ENCODE peak calls at places on chromosomes 16 and 17, in nine cellular contexts. S is spleen, I is choroid plexus epithelial cell, T is mucosa of descending colon, Y is AG04450, F is Peyer's patch, A is glutamatergic neuron, N is PC-3, K is transverse colon. L is an unnamed sample.

GRCh38 chr17:61551255-61551742 is 39.7 kb downstream of the NACA2 start:
- DNase-seq in Y (no peak), I (peak; percentile 74), K (no peak), F (no peak), T (no peak), A (no peak), N (peak; percentile 84), S (no peak), L (no peak)

GRCh38 chr16:70679653-70680494 is 6.0 kb downstream of the MTSS2 start:
- DNase-seq in T (peak; percentile 45), A (peak; percentile 82), N (no peak), F (no peak), S (peak; percentile 74), I (no peak), Y (no peak), K (no peak), L (no peak)

GRCh38 chr17:45368661-45369060 is 51.8 kb upstream of the MAP3K14 start:
- DNase-seq in T (no peak), S (no peak), F (no peak), N (no peak), K (no peak), Y (peak; percentile 85), I (peak; percentile 73), A (no peak), L (no peak)

GRCh38 chr17:6639014-6639650 is 1.4 kb downstream of the KIAA0753 start:
- DNase-seq in N (no peak), I (no peak), Y (no peak), S (peak; percentile 76), A (no peak), F (no peak), K (no peak), T (peak; percentile 38), L (no peak)

GRCh38 chr17:14150604-14151003 is 81.3 kb downstream of the COX10 start:
- DNase-seq in I (no peak), T (no peak), A (no peak), Y (no peak), K (no peak), N (no peak), S (no peak), F (no peak), L (no peak)

GRCh38 chr17:9850151-9850550 is 24.4 kb downstream of the GLP2R start:
- DNase-seq in Y (no peak), F (no peak), I (no peak), S (no peak), A (no peak), N (no peak), T (no peak), K (no peak), L (no peak)

GRCh38 chr17:1231456-1231855 is 38.8 kb upstream of the BHLHA9 start:
- DNase-seq in I (no peak), N (no peak), F (no peak), A (no peak), Y (no peak), T (peak; percentile 79), S (no peak), K (peak; percentile 76), L (no peak)

GRCh38 chr16:10558746-10559641 is 21.4 kb downstream of the EMP2 start:
- DNase-seq in I (no peak), N (peak; percentile 62), F (no peak), A (no peak), K (peak; percentile 36), T (peak; percentile 62), Y (no peak), S (peak; percentile 82), L (no peak)

GRCh38 chr16:68070249-68070725 is 14.9 kb upstream of the NFATC3 start:
- DNase-seq in I (no peak), T (no peak), K (no peak), F (peak; percentile 16), N (no peak), S (no peak), Y (no peak), A (no peak), L (peak; percentile 34)

GRCh38 chr17:43637563-43638323 is 24.0 kb downstream of the MEOX1 start:
- DNase-seq in S (no peak), K (no peak), I (no peak), Y (no peak), T (no peak), A (no peak), N (no peak), F (no peak), L (no peak)

GRCh38 chr17:64096037-64096436 is 33.9 kb downstream of the ERN1 start:
- DNase-seq in A (no peak), S (no peak), K (no peak), N (no peak), Y (no peak), T (no peak), I (no peak), F (no peak), L (no peak)

GRCh38 chr16:50902457-50902856 is 160.6 kb downstream of the CYLD start:
- DNase-seq in T (no peak), K (no peak), N (no peak), A (no peak), Y (no peak), I (no peak), S (no peak), F (no peak), L (no peak)

GRCh38 chr17:79495665-79496064 is 115.2 kb downstream of the RBFOX3 start:
- DNase-seq in I (no peak), F (no peak), T (no peak), Y (no peak), S (no peak), K (no peak), N (no peak), A (no peak), L (no peak)

GRCh38 chr16:4847774-4848587 is 700 bp downstream of the UBN1 start:
- DNase-seq in S (peak; percentile 91), Y (no peak), T (peak; percentile 67), F (peak; percentile 28), I (peak; percentile 58), K (peak; percentile 61), N (peak; percentile 68), A (peak; percentile 60), L (peak; percentile 84)

GRCh38 chr16:74691093-74691855 is 9.4 kb downstream of the MLKL start:
- DNase-seq in N (no peak), F (no peak), K (no peak), S (no peak), I (peak; percentile 50), Y (no peak), T (no peak), A (no peak), L (no peak)

GRCh38 chr17:49987681-49988441 is 7.2 kb downstream of the DLX3 start:
- DNase-seq in Y (no peak), N (peak; percentile 69), I (no peak), K (no peak), T (no peak), S (no peak), A (no peak), F (no peak), L (no peak)

GRCh38 chr17:50681260-50682200 is 26.2 kb downstream of the ANKRD40 start:
- DNase-seq in F (no peak), K (no peak), N (peak; percentile 84), S (peak; percentile 54), Y (peak; percentile 55), T (no peak), I (peak; percentile 89), A (peak; percentile 48), L (no peak)

DNA sequence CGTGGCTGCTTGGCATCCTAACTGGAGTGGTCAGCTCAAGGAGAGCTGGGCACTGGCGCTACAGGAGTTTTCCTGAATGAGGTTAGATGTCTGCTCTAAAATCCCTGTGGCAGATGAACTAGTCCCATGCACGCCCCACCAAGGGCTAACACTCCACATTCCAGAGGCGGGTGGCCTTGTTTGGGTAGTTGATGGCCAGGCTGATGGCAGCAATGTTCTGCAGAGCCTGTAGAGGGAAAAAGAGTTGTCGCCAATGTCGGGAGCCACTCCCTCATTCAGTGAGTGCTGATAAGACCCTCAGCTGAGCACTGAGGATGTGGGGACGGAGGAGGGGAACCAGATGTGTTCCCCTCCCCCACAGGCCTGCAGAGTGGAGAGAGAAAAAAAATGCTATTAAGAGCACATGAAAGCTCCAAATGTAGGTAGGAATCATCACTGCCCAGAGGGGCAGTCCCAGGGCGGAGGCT is 42.5 kb upstream of the ATP2A3 start:
- DNase-seq in F (no peak), T (no peak), K (no peak), I (no peak), Y (no peak), N (no peak), S (no peak), A (no peak), L (peak; percentile 74)
- TF ChIP-seq CTCF in F (no peak), T (no peak), K (no peak), I (no peak), Y (no peak), N (no peak), S (no peak), A (no peak), L (no peak)

GRCh38 chr16:57801856-57802634 is at the start of gene KIFC3:
- DNase-seq in A (peak; percentile 58), I (peak; percentile 85), S (peak; percentile 93), N (peak; percentile 68), F (peak; percentile 57), K (peak; percentile 74), T (peak; percentile 79), Y (no peak), L (peak; percentile 92)
- TF ChIP-seq CTCF in A (no peak), I (no peak), S (no peak), N (no peak), F (no peak), K (peak; percentile 13), T (no peak), Y (peak; percentile 4), L (peak; percentile 46)

GRCh38 chr16:2071454-2072263 is 23.9 kb downstream of the TSC2 start:
- DNase-seq in N (no peak), I (no peak), F (no peak), S (no peak), A (no peak), T (no peak), K (no peak), Y (no peak), L (no peak)

GRCh38 chr16:2076072-2076865 is 28.5 kb downstream of the TSC2 start:
- DNase-seq in K (no peak), S (no peak), T (no peak), F (no peak), Y (no peak), A (no peak), N (no peak), I (no peak), L (no peak)

GRCh38 chr16:2075631-2076030 is 27.8 kb downstream of the TSC2 start:
- DNase-seq in K (no peak), T (no peak), N (no peak), A (no peak), I (no peak), S (no peak), F (no peak), Y (no peak), L (no peak)

GRCh38 chr16:2072926-2073325 is 25.1 kb downstream of the TSC2 start:
- DNase-seq in I (no peak), N (no peak), K (no peak), S (no peak), A (no peak), T (no peak), Y (no peak), F (no peak), L (no peak)

GRCh38 chr16:2074071-2074470 is 26.3 kb downstream of the TSC2 start:
- DNase-seq in N (no peak), A (no peak), I (no peak), F (no peak), T (no peak), S (no peak), Y (no peak), K (no peak), L (no peak)
- TF ChIP-seq CTCF in N (no peak), A (no peak), I (no peak), F (no peak), T (no peak), S (no peak), Y (no peak), K (no peak), L (no peak)

GRCh38 chr17:47253541-47254402 is at the start of gene ITGB3:
- DNase-seq in F (peak; percentile 67), I (peak; percentile 70), N (peak; percentile 84), A (peak; percentile 88), S (peak; percentile 93), T (peak; percentile 84), Y (no peak), K (peak; percentile 79), L (peak; percentile 89)
- TF ChIP-seq CTCF in F (peak; percentile 24), I (peak; percentile 39), N (peak; percentile 57), A (no peak), S (no peak), T (peak; percentile 22), Y (peak; percentile 37), K (peak; percentile 38), L (peak; percentile 51)

L was measured in osteocyte.